ENCODE peak calls at places on chromosomes 1 and 21, in seven cellular contexts. R is GM12878, N is SK-N-SH, M is K562, C is H1, V is HepG2, F is HCT116. A is an unnamed sample.

GRCh38 chr1:162021124-162021523 is 2.5 kb downstream of the OLFML2B start:
- DNase-seq in R (no peak), N (no peak), M (no peak), C (no peak), V (no peak), F (no peak), A (no peak)

GRCh38 chr1:242139437-242139836 is 140.5 kb upstream of the MAP1LC3C start:
- DNase-seq in R (peak), N (no peak), M (no peak), C (no peak), V (no peak), F (no peak), A (peak)

GRCh38 chr1:25994402-25994801 is 3.5 kb downstream of the PAFAH2 start:
- DNase-seq in R (no peak), N (no peak), M (no peak), C (no peak), V (no peak), F (no peak), A (no peak)

GRCh38 chr1:186722711-186723309 is 42.6 kb upstream of the PTGS2 start:
- DNase-seq in R (no peak), N (peak), M (peak), C (no peak), V (peak), F (peak), A (peak)

GRCh38 chr1:9275567-9276034 is 17.1 kb upstream of the SPSB1 start:
- DNase-seq in R (peak), N (no peak), M (peak), C (no peak), V (peak), F (peak), A (no peak)

GRCh38 chr1:41880951-41881885 is 37.5 kb downstream of the HIVEP3 start:
- DNase-seq in R (no peak), N (no peak), M (no peak), C (no peak), V (no peak), F (no peak), A (no peak)

GRCh38 chr1:168920456-168921094 is 185.9 kb upstream of the ATP1B1 start:
- DNase-seq in R (no peak), N (no peak), M (no peak), C (no peak), V (peak), F (peak), A (peak)

GRCh38 chr1:118711356-118711755 is 276.8 kb downstream of the TBX15 start:
- DNase-seq in R (no peak), N (no peak), M (no peak), C (no peak), V (no peak), F (no peak), A (no peak)

GRCh38 chr1:235270625-235271024 is 57.4 kb downstream of the ARID4B start:
- DNase-seq in R (no peak), N (no peak), M (no peak), C (no peak), V (no peak), F (no peak), A (no peak)

GRCh38 chr1:28295936-28296335 is 32.9 kb upstream of the MED18 start:
- DNase-seq in R (no peak), N (no peak), M (no peak), C (no peak), V (peak), F (no peak), A (no peak)

GRCh38 chr1:11761988-11762406 is at the start of gene C1orf167:
- DNase-seq in R (no peak), N (no peak), M (peak), C (peak), V (no peak), F (no peak), A (peak)

GRCh38 chr21:38258803-38259485 is 2.2 kb downstream of the KCNJ15 start:
- DNase-seq in R (no peak), N (no peak), M (no peak), C (no peak), V (no peak), F (no peak), A (no peak)

GRCh38 chr21:44445413-44445812 is 9.9 kb upstream of the LRRC3 start:
- DNase-seq in R (no peak), N (no peak), M (no peak), C (no peak), V (no peak), F (no peak), A (no peak)

GRCh38 chr21:32946654-32947053 is 79.1 kb upstream of the OLIG2 start:
- DNase-seq in R (no peak), N (no peak), M (no peak), C (no peak), V (no peak), F (no peak), A (no peak)

GRCh38 chr1:170661646-170662411 is 2.1 kb upstream of the PRRX1 start:
- DNase-seq in R (no peak), N (peak), M (no peak), C (peak), V (no peak), F (no peak), A (no peak)

GRCh38 chr1:112722601-112723510 is 7.7 kb upstream of the PPM1J start:
- DNase-seq in R (no peak), N (no peak), M (no peak), C (peak), V (no peak), F (no peak), A (no peak)
- TF ChIP-seq JUND in R (no peak), N (no peak), M (no peak), C (no peak), V (no peak), F (no peak), A (no peak)

GRCh38 chr1:112769611-112770010 is 54.5 kb upstream of the PPM1J start:
- DNase-seq in R (no peak), N (no peak), M (no peak), C (no peak), V (no peak), F (no peak), A (no peak)
- TF ChIP-seq JUND in R (no peak), N (no peak), M (no peak), C (no peak), V (no peak), F (no peak), A (no peak)

GRCh38 chr1:212152308-212152693 is 116.8 kb downstream of the DTL start:
- DNase-seq in R (no peak), N (no peak), M (peak), C (no peak), V (no peak), F (no peak), A (no peak)
- TF ChIP-seq JUND in R (no peak), N (no peak), M (peak), C (no peak), V (no peak), F (no peak), A (no peak)

DNA sequence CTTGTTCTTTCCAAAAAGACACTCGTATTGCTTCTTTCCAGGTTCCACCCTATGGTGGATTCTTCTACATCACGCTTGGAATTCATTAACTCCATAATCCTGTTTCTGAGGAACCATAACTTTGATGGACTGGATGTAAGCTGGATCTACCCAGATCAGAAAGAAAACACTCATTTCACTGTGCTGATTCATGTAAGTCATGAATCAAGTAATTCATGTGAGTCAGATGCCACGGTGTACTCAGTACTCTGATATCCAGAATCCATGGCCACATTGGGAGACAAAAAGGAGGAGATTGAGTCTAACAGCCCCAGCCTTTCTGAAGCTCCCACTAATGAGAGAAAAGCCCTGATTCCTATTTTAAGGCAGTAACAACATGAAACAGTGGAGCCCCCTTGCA is 7.4 kb downstream of the CHI3L2 start:
- DNase-seq in R (no peak), N (no peak), M (no peak), C (no peak), V (no peak), F (no peak), A (no peak)
- TF ChIP-seq JUND in R (no peak), N (peak), M (no peak), C (no peak), V (no peak), F (no peak), A (no peak)

GRCh38 chr1:84569216-84569615 is 5.0 kb downstream of the CTBS start:
- DNase-seq in R (no peak), N (no peak), M (no peak), C (no peak), V (no peak), F (no peak), A (no peak)
- TF ChIP-seq JUND in R (no peak), N (no peak), M (no peak), C (no peak), V (no peak), F (no peak), A (no peak)